ENCODE peak calls at places on chromosomes 1 and 21, in six cellular contexts. T, Z, W, A, G and S are unnamed samples.

GRCh38 chr1:57623039-57623790 is 199.4 kb upstream of the DAB1 start:
- DNase-seq in A (no peak), G (no peak), W (no peak), T (no peak), Z (no peak), S (peak)

GRCh38 chr1:225361176-225361575 is 66.7 kb downstream of the LBR start:
- DNase-seq in W (no peak), T (no peak), A (no peak), G (peak), Z (no peak), S (no peak)

GRCh38 chr1:66607458-66607857 is 73.5 kb downstream of the SGIP1 start:
- DNase-seq in Z (no peak), G (no peak), A (no peak), T (no peak), W (no peak), S (peak)

GRCh38 chr1:208004851-208005250 is 93.9 kb upstream of the CD34 start:
- DNase-seq in T (peak), G (peak), Z (no peak), A (no peak), W (no peak), S (no peak)

GRCh38 chr1:152013664-152014237 is 20.1 kb upstream of the S100A10 start:
- DNase-seq in A (no peak), Z (no peak), T (no peak), G (peak), W (no peak), S (peak)

GRCh38 chr1:192954705-192955265 is 104.4 kb downstream of the UCHL5 start:
- DNase-seq in Z (no peak), G (no peak), T (no peak), A (no peak), W (no peak), S (peak)

GRCh38 chr21:42453301-42454220 is 42.5 kb downstream of the RSPH1 start:
- DNase-seq in G (no peak), Z (no peak), A (no peak), W (no peak), T (no peak), S (no peak)

GRCh38 chr1:201112173-201112731 is at the start of gene CACNA1S:
- DNase-seq in T (no peak), Z (no peak), W (no peak), A (no peak), G (no peak), S (no peak)

GRCh38 chr1:24714859-24715520 is 30.3 kb upstream of the CLIC4 start:
- DNase-seq in T (no peak), G (peak), Z (no peak), A (no peak), W (no peak), S (no peak)

GRCh38 chr1:234722904-234723588 is 113.1 kb upstream of the IRF2BP2 start:
- DNase-seq in W (no peak), Z (peak), A (peak), G (peak), T (peak), S (peak)

GRCh38 chr1:164823486-164824279 is 264.7 kb downstream of the PBX1 start:
- DNase-seq in A (no peak), T (no peak), G (peak), Z (no peak), W (no peak), S (peak)

GRCh38 chr1:80367058-80367457 is 1360.5 kb upstream of the ADGRL4 start:
- DNase-seq in W (no peak), G (no peak), T (no peak), A (no peak), Z (no peak), S (no peak)

GRCh38 chr1:204213668-204214662 is at the start of gene GOLT1A:
- DNase-seq in Z (peak), G (peak), A (peak), W (no peak), T (peak), S (peak)

GRCh38 chr21:29434081-29434480 is 135.4 kb downstream of the BACH1 start:
- DNase-seq in T (no peak), Z (no peak), G (no peak), W (no peak), A (no peak), S (no peak)

GRCh38 chr1:171653796-171654704 is 1.6 kb upstream of the MYOC start:
- DNase-seq in T (no peak), Z (no peak), W (no peak), A (no peak), G (peak), S (no peak)

GRCh38 chr1:31234870-31235269 is 4.8 kb downstream of the NKAIN1 start:
- DNase-seq in G (no peak), A (no peak), Z (no peak), T (no peak), W (no peak), S (no peak)

GRCh38 chr1:165683848-165684485 is 14.4 kb downstream of the ALDH9A1 start:
- DNase-seq in Z (no peak), W (no peak), T (no peak), G (no peak), A (no peak), S (no peak)

GRCh38 chr1:158161458-158161857 is 19.2 kb upstream of the CD1D start:
- DNase-seq in G (no peak), T (no peak), A (no peak), W (no peak), Z (no peak), S (no peak)

GRCh38 chr1:244444854-244445253 is 6.9 kb downstream of the ADSS2 start:
- DNase-seq in Z (no peak), G (peak), T (no peak), W (peak), A (no peak), S (peak)

GRCh38 chr1:33045814-33046213 is 9.1 kb upstream of the AK2 start:
- DNase-seq in A (no peak), T (no peak), W (no peak), Z (no peak), G (peak), S (peak)

GRCh38 chr1:93703649-93704048 is 22.0 kb upstream of the BCAR3 start:
- DNase-seq in T (no peak), W (no peak), G (no peak), Z (no peak), A (no peak), S (no peak)

GRCh38 chr1:110390096-110390495 is 730 bp downstream of the SLC16A4 start:
- DNase-seq in G (peak), Z (no peak), W (no peak), T (peak), A (no peak), S (peak)

GRCh38 chr1:55974714-55975441 is 604.5 kb downstream of the PLPP3 start:
- DNase-seq in T (no peak), G (peak), A (no peak), W (no peak), Z (no peak), S (no peak)

GRCh38 chr1:197126698-197127097 is 19.8 kb downstream of the ASPM start:
- DNase-seq in W (no peak), A (no peak), G (no peak), T (no peak), Z (no peak), S (no peak)

GRCh38 chr21:21084179-21084578 is 86.0 kb downstream of the NCAM2 start:
- DNase-seq in T (no peak), A (no peak), G (no peak), W (no peak), Z (no peak), S (no peak)

GRCh38 chr1:58848818-58849411 is 65.1 kb upstream of the JUN start:
- DNase-seq in W (no peak), T (peak), G (peak), Z (peak), A (peak), S (peak)

GRCh38 chr1:48670234-48671020 is 106.3 kb downstream of the BEND5 start:
- DNase-seq in G (no peak), T (no peak), W (no peak), Z (no peak), A (no peak), S (no peak)

GRCh38 chr21:32372755-32373154 is 20.1 kb downstream of the URB1 start:
- DNase-seq in T (no peak), G (peak), Z (no peak), A (peak), W (no peak), S (no peak)

GRCh38 chr1:75074719-75075395 is 59.3 kb upstream of the LHX8 start:
- DNase-seq in T (no peak), A (no peak), G (no peak), W (no peak), Z (no peak), S (peak)

GRCh38 chr21:36709868-36710728 is 11.2 kb downstream of the SIM2 start:
- DNase-seq in A (no peak), Z (no peak), G (no peak), T (no peak), W (no peak), S (no peak)

GRCh38 chr1:212060632-212061472 is 25.3 kb downstream of the DTL start:
- DNase-seq in W (no peak), Z (no peak), T (no peak), A (no peak), G (peak), S (no peak)

GRCh38 chr1:63817152-63817667 is 43.4 kb downstream of the ROR1 start:
- DNase-seq in G (no peak), Z (no peak), A (no peak), W (no peak), T (no peak), S (no peak)